ENCODE peak calls at places on chromosomes 1 and 21, in five cellular contexts. F is IMR-90, R is neuronal stem cell, Y is mesenchymal stem cell, V is H1. I is an unnamed sample.

GRCh38 chr1:23558140-23558871 is 995 bp downstream of the ID3 start:
- DNase-seq in F (peak; percentile 48), R (no peak), Y (peak; percentile 60), V (no peak), I (no peak)

GRCh38 chr1:95048332-95048731 is 24.4 kb downstream of the ALG14 start:
- DNase-seq in F (no peak), R (no peak), Y (no peak), V (no peak), I (no peak)

GRCh38 chr1:174769961-174770549 is 229.7 kb upstream of the CACYBP start:
- DNase-seq in F (peak; percentile 60), R (peak; percentile 18), Y (peak; percentile 73), V (no peak), I (peak; percentile 70)

GRCh38 chr1:60874703-60875102 is 207.7 kb upstream of the NFIA start:
- DNase-seq in F (peak; percentile 16), R (no peak), Y (no peak), V (no peak), I (peak; percentile 68)

GRCh38 chr1:221457706-221458429 is 284.0 kb downstream of the DUSP10 start:
- DNase-seq in F (peak; percentile 45), R (no peak), Y (peak; percentile 77), V (no peak), I (no peak)

GRCh38 chr1:214573386-214574358 is 22.3 kb upstream of the PTPN14 start:
- DNase-seq in F (no peak), R (no peak), Y (no peak), V (no peak), I (no peak)

GRCh38 chr21:27292851-27293638 is 326.2 kb upstream of the ADAMTS5 start:
- DNase-seq in F (no peak), R (no peak), Y (no peak), V (no peak), I (no peak)

GRCh38 chr1:39238476-39238875 is 34.0 kb downstream of the MACF1 start:
- DNase-seq in F (peak; percentile 91), R (no peak), Y (peak; percentile 38), V (no peak), I (no peak)

GRCh38 chr1:76746195-76746594 is 121.1 kb upstream of the ST6GALNAC5 start:
- DNase-seq in F (no peak), R (no peak), Y (no peak), V (no peak), I (no peak)

GRCh38 chr1:3038571-3039181 is 17.4 kb downstream of the ACTRT2 start:
- DNase-seq in F (no peak), R (no peak), Y (no peak), V (no peak), I (no peak)

GRCh38 chr1:99682291-99682751 is 36.4 kb downstream of the PALMD start:
- DNase-seq in F (peak; percentile 88), R (no peak), Y (peak; percentile 91), V (no peak), I (no peak)

GRCh38 chr1:206570529-206570928 is 41.7 kb downstream of the EIF2D start:
- DNase-seq in F (no peak), R (no peak), Y (no peak), V (no peak), I (no peak)

GRCh38 chr1:109815809-109816791 is 52.4 kb upstream of the EPS8L3 start:
- DNase-seq in F (no peak), R (no peak), Y (no peak), V (no peak), I (no peak)

GRCh38 chr1:235588916-235589515 is 60.6 kb downstream of the GNG4 start:
- DNase-seq in F (peak; percentile 55), R (peak; percentile 12), Y (peak; percentile 22), V (no peak), I (peak; percentile 51)

GRCh38 chr1:7401814-7402547 is 369.1 kb upstream of the VAMP3 start:
- DNase-seq in F (peak; percentile 100), R (no peak), Y (peak; percentile 99), V (peak; percentile 34), I (peak; percentile 98)

GRCh38 chr1:65292861-65293593 is 16.3 kb upstream of the DNAJC6 start:
- DNase-seq in F (no peak), R (no peak), Y (no peak), V (no peak), I (no peak)

GRCh38 chr1:101344745-101345144 is 107.9 kb downstream of the S1PR1 start:
- DNase-seq in F (no peak), R (no peak), Y (no peak), V (no peak), I (no peak)

GRCh38 chr1:27144920-27145661 is 9.8 kb downstream of the SLC9A1 start:
- DNase-seq in F (peak; percentile 87), R (no peak), Y (peak; percentile 77), V (no peak), I (peak; percentile 39)

GRCh38 chr1:208118306-208118705 is 125.9 kb downstream of the PLXNA2 start:
- DNase-seq in F (no peak), R (no peak), Y (no peak), V (no peak), I (no peak)

GRCh38 chr1:48668339-48668738 is 108.4 kb downstream of the BEND5 start:
- DNase-seq in F (no peak), R (no peak), Y (no peak), V (no peak), I (peak; percentile 29)

GRCh38 chr1:78177708-78178270 is 132.0 kb downstream of the GIPC2 start:
- DNase-seq in F (no peak), R (no peak), Y (no peak), V (no peak), I (no peak)

GRCh38 chr1:225597926-225598575 is 54.9 kb downstream of the ENAH start:
- DNase-seq in F (peak; percentile 71), R (no peak), Y (peak; percentile 56), V (no peak), I (no peak)

GRCh38 chr1:53471000-53471399 is 11.8 kb downstream of the DMRTB1 start:
- DNase-seq in F (no peak), R (no peak), Y (no peak), V (no peak), I (no peak)

GRCh38 chr21:45448283-45448809 is 43.4 kb downstream of the COL18A1 start:
- DNase-seq in F (no peak), R (no peak), Y (no peak), V (no peak), I (no peak)
- H2BK15ac ChIP-seq in F (no peak overlapping the region), R (no peak overlapping the region), Y (no peak overlapping the region), V (no peak overlapping the region), I (no peak overlapping the region)

GRCh38 chr1:224172229-224172628 is 10.8 kb upstream of the DEGS1 start:
- DNase-seq in F (no peak), R (no peak), Y (no peak), V (no peak), I (no peak)

GRCh38 chr1:224173523-224173922 is 9.5 kb upstream of the DEGS1 start:
- DNase-seq in F (no peak), R (no peak), Y (no peak), V (no peak), I (no peak)

GRCh38 chr1:224169876-224170275 is 13.2 kb upstream of the DEGS1 start:
- DNase-seq in F (no peak), R (no peak), Y (no peak), V (no peak), I (peak; percentile 71)

GRCh38 chr1:224170748-224171478 is 12.1 kb upstream of the DEGS1 start:
- DNase-seq in F (no peak), R (no peak), Y (peak; percentile 40), V (no peak), I (peak; percentile 65)

DNA sequence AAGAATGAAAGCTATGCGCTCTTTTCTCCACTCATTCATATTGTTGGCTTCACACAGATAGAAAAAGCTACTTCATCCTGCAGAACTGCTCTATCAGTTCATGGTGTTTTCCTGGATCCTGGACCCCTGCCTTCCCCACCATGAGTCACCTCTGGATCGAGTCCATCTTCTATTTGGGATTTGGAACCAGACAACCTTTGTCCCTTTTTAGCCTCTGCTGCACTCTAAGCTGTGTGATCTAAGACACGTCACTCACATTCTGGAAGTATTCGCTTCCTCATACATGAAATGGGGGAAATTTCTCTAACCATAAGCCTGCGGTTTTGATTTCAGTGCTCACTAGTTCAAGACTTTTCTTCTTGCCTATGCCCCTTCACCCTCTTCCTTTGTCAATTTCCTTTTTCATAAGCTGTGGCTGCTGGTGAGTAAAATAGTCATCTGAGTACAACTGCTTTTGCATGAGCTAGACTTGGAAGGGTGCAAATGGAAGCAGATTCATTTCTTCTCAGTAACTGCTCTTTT is 14.1 kb upstream of the DEGS1 start:
- DNase-seq in F (peak; percentile 91), R (no peak), Y (no peak), V (no peak), I (no peak)
- H2BK15ac ChIP-seq in F (peak overlapping the region; percentile 5), R (no peak overlapping the region), Y (no peak overlapping the region), V (peak overlapping the region; percentile 46), I (no peak overlapping the region)

GRCh38 chr1:204443871-204444581 is 32.4 kb upstream of the PPP1R15B start:
- DNase-seq in F (no peak), R (no peak), Y (no peak), V (no peak), I (no peak)
- H2BK15ac ChIP-seq in F (no peak overlapping the region), R (no peak overlapping the region), Y (no peak overlapping the region), V (no peak overlapping the region), I (no peak overlapping the region)

GRCh38 chr1:15682886-15683410 is 1.2 kb upstream of the PLEKHM2 start:
- DNase-seq in F (no peak), R (no peak), Y (no peak), V (no peak), I (no peak)
- H2BK15ac ChIP-seq in F (no peak overlapping the region), R (peak overlapping the region; percentile 84), Y (no peak overlapping the region), V (no peak overlapping the region), I (peak overlapping the region; percentile 66)

GRCh38 chr1:91650764-91651163 is 150.1 kb downstream of the CDC7 start:
- DNase-seq in F (peak; percentile 100), R (no peak), Y (peak; percentile 98), V (no peak), I (no peak)

GRCh38 chr1:91651243-91651642 is 150.6 kb downstream of the CDC7 start:
- DNase-seq in F (no peak), R (no peak), Y (no peak), V (no peak), I (no peak)

GRCh38 chr1:91655912-91656449 is 155.3 kb downstream of the CDC7 start:
- DNase-seq in F (no peak), R (no peak), Y (no peak), V (no peak), I (no peak)

GRCh38 chr1:91653183-91653582 is 152.5 kb downstream of the CDC7 start:
- DNase-seq in F (no peak), R (no peak), Y (no peak), V (no peak), I (no peak)

DNA sequence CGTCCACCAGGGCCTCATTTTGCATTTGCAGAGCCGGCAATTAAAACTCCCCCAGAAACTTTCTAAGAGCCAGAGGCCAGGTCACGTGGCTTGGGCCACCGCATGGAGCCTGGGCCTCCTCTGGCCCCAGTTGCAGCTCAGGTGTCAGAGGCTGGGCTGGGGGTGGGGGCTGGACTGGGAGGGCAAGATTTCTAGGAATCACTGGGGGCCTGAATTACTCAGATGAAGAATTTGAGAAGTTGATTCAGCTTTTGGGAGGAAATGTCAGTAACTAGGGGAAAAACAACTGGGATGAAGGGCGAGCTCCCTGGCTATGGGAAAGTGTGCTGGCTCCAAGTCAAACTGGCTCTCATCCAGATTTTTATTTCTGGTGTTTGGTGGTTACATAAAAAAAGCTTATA is 151.0 kb downstream of the CDC7 start:
- DNase-seq in F (peak; percentile 56), R (no peak), Y (peak; percentile 20), V (no peak), I (no peak)
- H2BK15ac ChIP-seq in F (peak overlapping the region; percentile 69), R (peak overlapping the region; percentile 27), Y (no peak overlapping the region), V (no peak overlapping the region), I (no peak overlapping the region)